ENCODE peak calls at places on chromosomes 12 and 14, in nine cellular contexts. One of them, this sample, is unnamed.

GRCh38 chr14:91392623-91393303 is 24.9 kb downstream of the CCDC88C start:
- DNase-seq in NCI-H1105 treated with DMSO at 0.1 percent for 48 hours: no peak
- DNase-seq in stimulated activated CD4-positive, alpha-beta T cell treated with anti-CD3 and anti-CD28 coated beads, Interleukin-1b, Interleukin-23, amount 100 ng/mL, for 48 hours: no peak
- DNase-seq in T-cell: no peak
- DNase-seq in naive B cell: no peak
- DNase-seq in EH: no peak
- DNase-seq in Right ventricle myocardium superior: no peak
- DNase-seq in activated CD4-positive, CD25-positive, alpha-beta regulatory T cell: no peak
- DNase-seq in iris pigment epithelial cell: no peak
- DNase-seq in this sample: no peak

GRCh38 chr12:123445388-123446344 is 9.2 kb upstream of the RILPL2 start:
- DNase-seq in NCI-H1105 treated with DMSO at 0.1 percent for 48 hours: no peak
- DNase-seq in stimulated activated CD4-positive, alpha-beta T cell treated with anti-CD3 and anti-CD28 coated beads, Interleukin-1b, Interleukin-23, amount 100 ng/mL, for 48 hours: no peak
- DNase-seq in T-cell: no peak
- DNase-seq in naive B cell: no peak
- DNase-seq in EH: peak
- DNase-seq in Right ventricle myocardium superior: peak
- DNase-seq in activated CD4-positive, CD25-positive, alpha-beta regulatory T cell: no peak
- DNase-seq in iris pigment epithelial cell: peak
- DNase-seq in this sample: no peak

GRCh38 chr14:20436363-20436755 is 393 bp upstream of the KLHL33 start:
- DNase-seq in NCI-H1105 treated with DMSO at 0.1 percent for 48 hours: no peak
- DNase-seq in stimulated activated CD4-positive, alpha-beta T cell treated with anti-CD3 and anti-CD28 coated beads, Interleukin-1b, Interleukin-23, amount 100 ng/mL, for 48 hours: no peak
- DNase-seq in T-cell: no peak
- DNase-seq in naive B cell: no peak
- DNase-seq in EH: peak
- DNase-seq in Right ventricle myocardium superior: no peak
- DNase-seq in activated CD4-positive, CD25-positive, alpha-beta regulatory T cell: no peak
- DNase-seq in iris pigment epithelial cell: peak
- DNase-seq in this sample: no peak

GRCh38 chr12:50201987-50202521 is 34.9 kb upstream of the CERS5 start:
- DNase-seq in NCI-H1105 treated with DMSO at 0.1 percent for 48 hours: no peak
- DNase-seq in stimulated activated CD4-positive, alpha-beta T cell treated with anti-CD3 and anti-CD28 coated beads, Interleukin-1b, Interleukin-23, amount 100 ng/mL, for 48 hours: no peak
- DNase-seq in T-cell: no peak
- DNase-seq in naive B cell: no peak
- DNase-seq in EH: peak
- DNase-seq in Right ventricle myocardium superior: no peak
- DNase-seq in activated CD4-positive, CD25-positive, alpha-beta regulatory T cell: no peak
- DNase-seq in iris pigment epithelial cell: peak
- DNase-seq in this sample: no peak

GRCh38 chr12:27164330-27165045 is 79.6 kb upstream of the STK38L start:
- DNase-seq in NCI-H1105 treated with DMSO at 0.1 percent for 48 hours: no peak
- DNase-seq in stimulated activated CD4-positive, alpha-beta T cell treated with anti-CD3 and anti-CD28 coated beads, Interleukin-1b, Interleukin-23, amount 100 ng/mL, for 48 hours: no peak
- DNase-seq in T-cell: no peak
- DNase-seq in naive B cell: no peak
- DNase-seq in EH: no peak
- DNase-seq in Right ventricle myocardium superior: no peak
- DNase-seq in activated CD4-positive, CD25-positive, alpha-beta regulatory T cell: no peak
- DNase-seq in iris pigment epithelial cell: no peak
- DNase-seq in this sample: no peak

GRCh38 chr12:10861366-10861765 is 12.1 kb upstream of the PRR4 start:
- DNase-seq in NCI-H1105 treated with DMSO at 0.1 percent for 48 hours: no peak
- DNase-seq in stimulated activated CD4-positive, alpha-beta T cell treated with anti-CD3 and anti-CD28 coated beads, Interleukin-1b, Interleukin-23, amount 100 ng/mL, for 48 hours: no peak
- DNase-seq in T-cell: no peak
- DNase-seq in naive B cell: no peak
- DNase-seq in EH: peak
- DNase-seq in Right ventricle myocardium superior: no peak
- DNase-seq in activated CD4-positive, CD25-positive, alpha-beta regulatory T cell: no peak
- DNase-seq in iris pigment epithelial cell: no peak
- DNase-seq in this sample: no peak

GRCh38 chr12:57104292-57104910 is 6.8 kb downstream of the STAT6 start:
- DNase-seq in NCI-H1105 treated with DMSO at 0.1 percent for 48 hours: no peak
- DNase-seq in stimulated activated CD4-positive, alpha-beta T cell treated with anti-CD3 and anti-CD28 coated beads, Interleukin-1b, Interleukin-23, amount 100 ng/mL, for 48 hours: no peak
- DNase-seq in T-cell: no peak
- DNase-seq in naive B cell: no peak
- DNase-seq in EH: no peak
- DNase-seq in Right ventricle myocardium superior: no peak
- DNase-seq in activated CD4-positive, CD25-positive, alpha-beta regulatory T cell: no peak
- DNase-seq in iris pigment epithelial cell: no peak
- DNase-seq in this sample: no peak

GRCh38 chr12:121799175-121799841 is 4.5 kb upstream of the SETD1B start:
- DNase-seq in NCI-H1105 treated with DMSO at 0.1 percent for 48 hours: peak
- DNase-seq in stimulated activated CD4-positive, alpha-beta T cell treated with anti-CD3 and anti-CD28 coated beads, Interleukin-1b, Interleukin-23, amount 100 ng/mL, for 48 hours: peak
- DNase-seq in T-cell: peak
- DNase-seq in naive B cell: peak
- DNase-seq in EH: peak
- DNase-seq in Right ventricle myocardium superior: peak
- DNase-seq in activated CD4-positive, CD25-positive, alpha-beta regulatory T cell: no peak
- DNase-seq in iris pigment epithelial cell: peak
- DNase-seq in this sample: peak

GRCh38 chr12:98578821-98579220 is 14.7 kb upstream of the SLC25A3 start:
- DNase-seq in NCI-H1105 treated with DMSO at 0.1 percent for 48 hours: no peak
- DNase-seq in stimulated activated CD4-positive, alpha-beta T cell treated with anti-CD3 and anti-CD28 coated beads, Interleukin-1b, Interleukin-23, amount 100 ng/mL, for 48 hours: no peak
- DNase-seq in T-cell: no peak
- DNase-seq in naive B cell: no peak
- DNase-seq in EH: peak
- DNase-seq in Right ventricle myocardium superior: no peak
- DNase-seq in activated CD4-positive, CD25-positive, alpha-beta regulatory T cell: no peak
- DNase-seq in iris pigment epithelial cell: peak
- DNase-seq in this sample: no peak

GRCh38 chr12:131692431-131692830 is 18.5 kb upstream of the SFSWAP start:
- DNase-seq in NCI-H1105 treated with DMSO at 0.1 percent for 48 hours: no peak
- DNase-seq in stimulated activated CD4-positive, alpha-beta T cell treated with anti-CD3 and anti-CD28 coated beads, Interleukin-1b, Interleukin-23, amount 100 ng/mL, for 48 hours: no peak
- DNase-seq in T-cell: no peak
- DNase-seq in naive B cell: no peak
- DNase-seq in EH: no peak
- DNase-seq in Right ventricle myocardium superior: no peak
- DNase-seq in activated CD4-positive, CD25-positive, alpha-beta regulatory T cell: no peak
- DNase-seq in iris pigment epithelial cell: no peak
- DNase-seq in this sample: peak

GRCh38 chr14:65103150-65103760 is 938 bp upstream of the MAX start:
- DNase-seq in NCI-H1105 treated with DMSO at 0.1 percent for 48 hours: peak
- DNase-seq in stimulated activated CD4-positive, alpha-beta T cell treated with anti-CD3 and anti-CD28 coated beads, Interleukin-1b, Interleukin-23, amount 100 ng/mL, for 48 hours: peak
- DNase-seq in T-cell: no peak
- DNase-seq in naive B cell: no peak
- DNase-seq in EH: no peak
- DNase-seq in Right ventricle myocardium superior: no peak
- DNase-seq in activated CD4-positive, CD25-positive, alpha-beta regulatory T cell: no peak
- DNase-seq in iris pigment epithelial cell: peak
- DNase-seq in this sample: no peak

GRCh38 chr14:89041245-89041585 is 216.8 kb downstream of the TTC8 start:
- DNase-seq in NCI-H1105 treated with DMSO at 0.1 percent for 48 hours: peak
- DNase-seq in stimulated activated CD4-positive, alpha-beta T cell treated with anti-CD3 and anti-CD28 coated beads, Interleukin-1b, Interleukin-23, amount 100 ng/mL, for 48 hours: no peak
- DNase-seq in T-cell: no peak
- DNase-seq in naive B cell: no peak
- DNase-seq in EH: no peak
- DNase-seq in Right ventricle myocardium superior: no peak
- DNase-seq in activated CD4-positive, CD25-positive, alpha-beta regulatory T cell: no peak
- DNase-seq in iris pigment epithelial cell: no peak
- DNase-seq in this sample: no peak

GRCh38 chr12:93737457-93738198 is 60.5 kb downstream of the CRADD start:
- DNase-seq in NCI-H1105 treated with DMSO at 0.1 percent for 48 hours: no peak
- DNase-seq in stimulated activated CD4-positive, alpha-beta T cell treated with anti-CD3 and anti-CD28 coated beads, Interleukin-1b, Interleukin-23, amount 100 ng/mL, for 48 hours: no peak
- DNase-seq in T-cell: no peak
- DNase-seq in naive B cell: no peak
- DNase-seq in EH: no peak
- DNase-seq in Right ventricle myocardium superior: no peak
- DNase-seq in activated CD4-positive, CD25-positive, alpha-beta regulatory T cell: no peak
- DNase-seq in iris pigment epithelial cell: no peak
- DNase-seq in this sample: no peak

GRCh38 chr12:74317078-74317581 is 220.5 kb upstream of the ATXN7L3B start:
- DNase-seq in NCI-H1105 treated with DMSO at 0.1 percent for 48 hours: peak
- DNase-seq in stimulated activated CD4-positive, alpha-beta T cell treated with anti-CD3 and anti-CD28 coated beads, Interleukin-1b, Interleukin-23, amount 100 ng/mL, for 48 hours: no peak
- DNase-seq in T-cell: no peak
- DNase-seq in naive B cell: no peak
- DNase-seq in EH: no peak
- DNase-seq in Right ventricle myocardium superior: peak
- DNase-seq in activated CD4-positive, CD25-positive, alpha-beta regulatory T cell: no peak
- DNase-seq in iris pigment epithelial cell: peak
- DNase-seq in this sample: no peak

GRCh38 chr14:68476212-68476964 is 316.5 kb downstream of the ZFP36L1 start:
- DNase-seq in NCI-H1105 treated with DMSO at 0.1 percent for 48 hours: no peak
- DNase-seq in stimulated activated CD4-positive, alpha-beta T cell treated with anti-CD3 and anti-CD28 coated beads, Interleukin-1b, Interleukin-23, amount 100 ng/mL, for 48 hours: peak
- DNase-seq in T-cell: no peak
- DNase-seq in naive B cell: peak
- DNase-seq in EH: peak
- DNase-seq in Right ventricle myocardium superior: peak
- DNase-seq in activated CD4-positive, CD25-positive, alpha-beta regulatory T cell: no peak
- DNase-seq in iris pigment epithelial cell: peak
- DNase-seq in this sample: no peak

GRCh38 chr12:22500100-22500499 is 44.2 kb downstream of the C2CD5 start:
- DNase-seq in NCI-H1105 treated with DMSO at 0.1 percent for 48 hours: no peak
- DNase-seq in stimulated activated CD4-positive, alpha-beta T cell treated with anti-CD3 and anti-CD28 coated beads, Interleukin-1b, Interleukin-23, amount 100 ng/mL, for 48 hours: no peak
- DNase-seq in T-cell: no peak
- DNase-seq in naive B cell: no peak
- DNase-seq in EH: no peak
- DNase-seq in Right ventricle myocardium superior: no peak
- DNase-seq in activated CD4-positive, CD25-positive, alpha-beta regulatory T cell: no peak
- DNase-seq in iris pigment epithelial cell: no peak
- DNase-seq in this sample: no peak

GRCh38 chr14:101964297-101965144 is at the start of gene DYNC1H1:
- DNase-seq in NCI-H1105 treated with DMSO at 0.1 percent for 48 hours: peak
- DNase-seq in stimulated activated CD4-positive, alpha-beta T cell treated with anti-CD3 and anti-CD28 coated beads, Interleukin-1b, Interleukin-23, amount 100 ng/mL, for 48 hours: peak
- DNase-seq in T-cell: peak
- DNase-seq in naive B cell: peak
- DNase-seq in EH: peak
- DNase-seq in Right ventricle myocardium superior: peak
- DNase-seq in activated CD4-positive, CD25-positive, alpha-beta regulatory T cell: peak
- DNase-seq in iris pigment epithelial cell: peak
- DNase-seq in this sample: no peak

GRCh38 chr14:31792726-31793125 is 231.5 kb downstream of the NUBPL start:
- DNase-seq in NCI-H1105 treated with DMSO at 0.1 percent for 48 hours: no peak
- DNase-seq in stimulated activated CD4-positive, alpha-beta T cell treated with anti-CD3 and anti-CD28 coated beads, Interleukin-1b, Interleukin-23, amount 100 ng/mL, for 48 hours: no peak
- DNase-seq in T-cell: no peak
- DNase-seq in naive B cell: no peak
- DNase-seq in EH: no peak
- DNase-seq in Right ventricle myocardium superior: no peak
- DNase-seq in activated CD4-positive, CD25-positive, alpha-beta regulatory T cell: no peak
- DNase-seq in iris pigment epithelial cell: no peak
- DNase-seq in this sample: no peak

GRCh38 chr12:96811083-96811482 is 96.0 kb upstream of the NEDD1 start:
- DNase-seq in NCI-H1105 treated with DMSO at 0.1 percent for 48 hours: no peak
- DNase-seq in stimulated activated CD4-positive, alpha-beta T cell treated with anti-CD3 and anti-CD28 coated beads, Interleukin-1b, Interleukin-23, amount 100 ng/mL, for 48 hours: no peak
- DNase-seq in T-cell: no peak
- DNase-seq in naive B cell: no peak
- DNase-seq in EH: peak
- DNase-seq in Right ventricle myocardium superior: no peak
- DNase-seq in activated CD4-positive, CD25-positive, alpha-beta regulatory T cell: no peak
- DNase-seq in iris pigment epithelial cell: peak
- DNase-seq in this sample: no peak

GRCh38 chr12:15772405-15773018 is 16.7 kb downstream of the EPS8 start:
- DNase-seq in NCI-H1105 treated with DMSO at 0.1 percent for 48 hours: peak
- DNase-seq in stimulated activated CD4-positive, alpha-beta T cell treated with anti-CD3 and anti-CD28 coated beads, Interleukin-1b, Interleukin-23, amount 100 ng/mL, for 48 hours: no peak
- DNase-seq in T-cell: no peak
- DNase-seq in naive B cell: no peak
- DNase-seq in EH: peak
- DNase-seq in Right ventricle myocardium superior: no peak
- DNase-seq in activated CD4-positive, CD25-positive, alpha-beta regulatory T cell: no peak
- DNase-seq in iris pigment epithelial cell: no peak
- DNase-seq in this sample: no peak

GRCh38 chr12:120218680-120219606 is 18.0 kb upstream of the RPLP0 start:
- DNase-seq in NCI-H1105 treated with DMSO at 0.1 percent for 48 hours: no peak
- DNase-seq in stimulated activated CD4-positive, alpha-beta T cell treated with anti-CD3 and anti-CD28 coated beads, Interleukin-1b, Interleukin-23, amount 100 ng/mL, for 48 hours: no peak
- DNase-seq in T-cell: no peak
- DNase-seq in naive B cell: no peak
- DNase-seq in EH: no peak
- DNase-seq in Right ventricle myocardium superior: no peak
- DNase-seq in activated CD4-positive, CD25-positive, alpha-beta regulatory T cell: no peak
- DNase-seq in iris pigment epithelial cell: no peak
- DNase-seq in this sample: no peak

GRCh38 chr12:93234641-93235040 is 143.1 kb upstream of the NUDT4 start:
- DNase-seq in NCI-H1105 treated with DMSO at 0.1 percent for 48 hours: peak
- DNase-seq in stimulated activated CD4-positive, alpha-beta T cell treated with anti-CD3 and anti-CD28 coated beads, Interleukin-1b, Interleukin-23, amount 100 ng/mL, for 48 hours: no peak
- DNase-seq in T-cell: no peak
- DNase-seq in naive B cell: no peak
- DNase-seq in EH: no peak
- DNase-seq in Right ventricle myocardium superior: peak
- DNase-seq in activated CD4-positive, CD25-positive, alpha-beta regulatory T cell: no peak
- DNase-seq in iris pigment epithelial cell: no peak
- DNase-seq in this sample: no peak

GRCh38 chr14:71762575-71762974 is 169.7 kb upstream of the RGS6 start:
- DNase-seq in NCI-H1105 treated with DMSO at 0.1 percent for 48 hours: no peak
- DNase-seq in stimulated activated CD4-positive, alpha-beta T cell treated with anti-CD3 and anti-CD28 coated beads, Interleukin-1b, Interleukin-23, amount 100 ng/mL, for 48 hours: no peak
- DNase-seq in T-cell: no peak
- DNase-seq in naive B cell: no peak
- DNase-seq in EH: no peak
- DNase-seq in Right ventricle myocardium superior: no peak
- DNase-seq in activated CD4-positive, CD25-positive, alpha-beta regulatory T cell: no peak
- DNase-seq in iris pigment epithelial cell: no peak
- DNase-seq in this sample: no peak

GRCh38 chr12:43540474-43540873 is 11.5 kb downstream of the ADAMTS20 start:
- DNase-seq in NCI-H1105 treated with DMSO at 0.1 percent for 48 hours: no peak
- DNase-seq in stimulated activated CD4-positive, alpha-beta T cell treated with anti-CD3 and anti-CD28 coated beads, Interleukin-1b, Interleukin-23, amount 100 ng/mL, for 48 hours: no peak
- DNase-seq in T-cell: no peak
- DNase-seq in naive B cell: no peak
- DNase-seq in EH: peak
- DNase-seq in Right ventricle myocardium superior: no peak
- DNase-seq in activated CD4-positive, CD25-positive, alpha-beta regulatory T cell: no peak
- DNase-seq in iris pigment epithelial cell: no peak
- DNase-seq in this sample: no peak

GRCh38 chr12:117261267-117261666 is 71.0 kb upstream of the FBXO21 start:
- DNase-seq in NCI-H1105 treated with DMSO at 0.1 percent for 48 hours: no peak
- DNase-seq in stimulated activated CD4-positive, alpha-beta T cell treated with anti-CD3 and anti-CD28 coated beads, Interleukin-1b, Interleukin-23, amount 100 ng/mL, for 48 hours: no peak
- DNase-seq in T-cell: no peak
- DNase-seq in naive B cell: no peak
- DNase-seq in EH: peak
- DNase-seq in Right ventricle myocardium superior: no peak
- DNase-seq in activated CD4-positive, CD25-positive, alpha-beta regulatory T cell: no peak
- DNase-seq in iris pigment epithelial cell: peak
- DNase-seq in this sample: no peak

GRCh38 chr12:12008232-12008850 is 62.4 kb upstream of the BCL2L14 start:
- DNase-seq in NCI-H1105 treated with DMSO at 0.1 percent for 48 hours: no peak
- DNase-seq in stimulated activated CD4-positive, alpha-beta T cell treated with anti-CD3 and anti-CD28 coated beads, Interleukin-1b, Interleukin-23, amount 100 ng/mL, for 48 hours: peak
- DNase-seq in T-cell: peak
- DNase-seq in naive B cell: no peak
- DNase-seq in EH: no peak
- DNase-seq in Right ventricle myocardium superior: no peak
- DNase-seq in activated CD4-positive, CD25-positive, alpha-beta regulatory T cell: no peak
- DNase-seq in iris pigment epithelial cell: no peak
- DNase-seq in this sample: no peak

GRCh38 chr14:61347771-61348443 is 26.5 kb downstream of the PRKCH start:
- DNase-seq in NCI-H1105 treated with DMSO at 0.1 percent for 48 hours: no peak
- DNase-seq in stimulated activated CD4-positive, alpha-beta T cell treated with anti-CD3 and anti-CD28 coated beads, Interleukin-1b, Interleukin-23, amount 100 ng/mL, for 48 hours: peak
- DNase-seq in T-cell: no peak
- DNase-seq in naive B cell: no peak
- DNase-seq in EH: no peak
- DNase-seq in Right ventricle myocardium superior: no peak
- DNase-seq in activated CD4-positive, CD25-positive, alpha-beta regulatory T cell: no peak
- DNase-seq in iris pigment epithelial cell: no peak
- DNase-seq in this sample: no peak

GRCh38 chr12:6541371-6542165 is 7.3 kb downstream of the GAPDH start:
- DNase-seq in NCI-H1105 treated with DMSO at 0.1 percent for 48 hours: no peak
- DNase-seq in stimulated activated CD4-positive, alpha-beta T cell treated with anti-CD3 and anti-CD28 coated beads, Interleukin-1b, Interleukin-23, amount 100 ng/mL, for 48 hours: no peak
- DNase-seq in T-cell: no peak
- DNase-seq in naive B cell: no peak
- DNase-seq in EH: no peak
- DNase-seq in Right ventricle myocardium superior: no peak
- DNase-seq in activated CD4-positive, CD25-positive, alpha-beta regulatory T cell: no peak
- DNase-seq in iris pigment epithelial cell: no peak
- DNase-seq in this sample: no peak

GRCh38 chr12:80031229-80031628 is 68.1 kb upstream of the OTOGL start:
- DNase-seq in NCI-H1105 treated with DMSO at 0.1 percent for 48 hours: no peak
- DNase-seq in stimulated activated CD4-positive, alpha-beta T cell treated with anti-CD3 and anti-CD28 coated beads, Interleukin-1b, Interleukin-23, amount 100 ng/mL, for 48 hours: no peak
- DNase-seq in T-cell: no peak
- DNase-seq in naive B cell: no peak
- DNase-seq in EH: no peak
- DNase-seq in Right ventricle myocardium superior: no peak
- DNase-seq in activated CD4-positive, CD25-positive, alpha-beta regulatory T cell: no peak
- DNase-seq in iris pigment epithelial cell: no peak
- DNase-seq in this sample: no peak

GRCh38 chr14:20434701-20435453 is 1.1 kb downstream of the KLHL33 start:
- DNase-seq in NCI-H1105 treated with DMSO at 0.1 percent for 48 hours: peak
- DNase-seq in stimulated activated CD4-positive, alpha-beta T cell treated with anti-CD3 and anti-CD28 coated beads, Interleukin-1b, Interleukin-23, amount 100 ng/mL, for 48 hours: no peak
- DNase-seq in T-cell: no peak
- DNase-seq in naive B cell: no peak
- DNase-seq in EH: peak
- DNase-seq in Right ventricle myocardium superior: peak
- DNase-seq in activated CD4-positive, CD25-positive, alpha-beta regulatory T cell: no peak
- DNase-seq in iris pigment epithelial cell: no peak
- DNase-seq in this sample: no peak

GRCh38 chr12:105024926-105025325 is 38.8 kb downstream of the NOPCHAP1 start:
- DNase-seq in NCI-H1105 treated with DMSO at 0.1 percent for 48 hours: no peak
- DNase-seq in stimulated activated CD4-positive, alpha-beta T cell treated with anti-CD3 and anti-CD28 coated beads, Interleukin-1b, Interleukin-23, amount 100 ng/mL, for 48 hours: no peak
- DNase-seq in T-cell: no peak
- DNase-seq in naive B cell: no peak
- DNase-seq in EH: no peak
- DNase-seq in Right ventricle myocardium superior: no peak
- DNase-seq in activated CD4-positive, CD25-positive, alpha-beta regulatory T cell: no peak
- DNase-seq in iris pigment epithelial cell: no peak
- DNase-seq in this sample: no peak

This sample was measured in vagina.